ENCODE peak calls at places on chromosomes 16 and 17, in seven cellular contexts. L is A549, H is H1, X is IMR-90, I is GM12878, D is HepG2, S is K562. T is an unnamed sample.

GRCh38 chr17:77649717-77650211 is 308.7 kb upstream of the TNRC6C start:
- DNase-seq in L (peak; percentile 41), H (no peak), X (no peak), I (no peak), D (no peak), S (peak; percentile 17), T (no peak)

GRCh38 chr17:34318474-34318873 is 761 bp upstream of the CCL8 start:
- DNase-seq in L (peak; percentile 35), H (peak; percentile 56), X (no peak), I (no peak), D (no peak), S (peak; percentile 59), T (no peak)

GRCh38 chr16:49620158-49620867 is 235.6 kb downstream of the ZNF423 start:
- DNase-seq in L (peak; percentile 25), H (no peak), X (peak; percentile 53), I (no peak), D (peak; percentile 51), S (peak; percentile 69), T (peak; percentile 88)

GRCh38 chr16:17404903-17405691 is 65.7 kb downstream of the XYLT1 start:
- DNase-seq in L (no peak), H (no peak), X (peak; percentile 49), I (no peak), D (no peak), S (no peak), T (peak; percentile 21)

GRCh38 chr17:69608808-69609494 is 194.5 kb downstream of the MAP2K6 start:
- DNase-seq in L (peak; percentile 60), H (no peak), X (peak; percentile 96), I (no peak), D (no peak), S (no peak), T (no peak)

GRCh38 chr16:87380875-87381274 is 2.7 kb downstream of the FBXO31 start:
- DNase-seq in L (no peak), H (no peak), X (peak; percentile 61), I (peak; percentile 19), D (peak; percentile 67), S (no peak), T (no peak)

GRCh38 chr17:59652119-59652518 is 32.4 kb downstream of the CLTC start:
- DNase-seq in L (no peak), H (no peak), X (peak; percentile 88), I (no peak), D (no peak), S (no peak), T (no peak)

GRCh38 chr17:82767041-82767754 is 15.3 kb downstream of the TBCD start:
- DNase-seq in L (peak; percentile 57), H (peak; percentile 87), X (peak; percentile 38), I (no peak), D (peak; percentile 49), S (peak; percentile 59), T (peak; percentile 76)

GRCh38 chr16:6643083-6643686 is 689.5 kb upstream of the RBFOX1 start:
- DNase-seq in L (peak; percentile 45), H (peak; percentile 83), X (peak; percentile 48), I (peak; percentile 11), D (peak; percentile 31), S (peak; percentile 58), T (peak; percentile 36)

GRCh38 chr17:34163681-34164080 is 91.4 kb upstream of the CCL2 start:
- DNase-seq in L (peak; percentile 29), H (peak; percentile 52), X (peak; percentile 16), I (no peak), D (peak; percentile 9), S (peak; percentile 20), T (peak; percentile 60)

GRCh38 chr16:5428932-5429331 is 331.3 kb upstream of the EEF2KMT start:
- DNase-seq in L (no peak), H (peak; percentile 68), X (no peak), I (no peak), D (peak; percentile 9), S (no peak), T (no peak)

GRCh38 chr16:7268182-7268581 is 64.5 kb upstream of the RBFOX1 start:
- DNase-seq in L (peak; percentile 38), H (peak; percentile 78), X (no peak), I (no peak), D (peak; percentile 44), S (peak; percentile 41), T (peak; percentile 46)

GRCh38 chr16:58481226-58481869 is 18.6 kb upstream of the NDRG4 start:
- DNase-seq in L (no peak), H (no peak), X (no peak), I (no peak), D (no peak), S (no peak), T (no peak)

GRCh38 chr17:39735882-39736281 is 1.9 kb upstream of the GRB7 start:
- DNase-seq in L (no peak), H (no peak), X (no peak), I (no peak), D (no peak), S (no peak), T (no peak)

GRCh38 chr17:75501378-75502071 is 13.8 kb downstream of the CASKIN2 start:
- DNase-seq in L (no peak), H (no peak), X (no peak), I (no peak), D (no peak), S (no peak), T (peak; percentile 46)

GRCh38 chr17:11553135-11553534 is 45.1 kb upstream of the DNAH9 start:
- DNase-seq in L (no peak), H (no peak), X (no peak), I (no peak), D (no peak), S (no peak), T (no peak)

DNA sequence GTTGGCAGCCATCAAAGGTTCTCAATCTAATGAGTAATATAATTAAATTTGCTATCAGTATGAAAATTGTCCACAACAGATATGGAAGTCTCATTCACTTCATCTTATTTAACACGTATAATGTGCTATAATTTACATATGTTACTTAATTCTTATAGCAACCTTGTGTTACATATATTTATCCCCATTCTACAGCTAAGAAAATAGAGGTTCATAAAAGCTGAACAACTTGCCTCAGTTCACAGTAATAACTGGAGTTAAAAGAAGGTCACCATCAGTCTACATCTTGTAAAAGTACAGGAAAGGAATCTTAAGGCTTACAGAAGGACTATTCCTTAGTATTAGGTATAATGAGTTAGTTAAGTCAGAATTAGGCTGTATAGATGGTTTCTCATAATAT is 27.9 kb downstream of the STXBP4 start:
- DNase-seq in L (no peak), H (no peak), X (no peak), I (no peak), D (no peak), S (no peak), T (no peak)
- TF ChIP-seq USF2 in L (no peak), H (no peak), X (no peak), I (no peak), D (no peak), S (no peak), T (no peak)

DNA sequence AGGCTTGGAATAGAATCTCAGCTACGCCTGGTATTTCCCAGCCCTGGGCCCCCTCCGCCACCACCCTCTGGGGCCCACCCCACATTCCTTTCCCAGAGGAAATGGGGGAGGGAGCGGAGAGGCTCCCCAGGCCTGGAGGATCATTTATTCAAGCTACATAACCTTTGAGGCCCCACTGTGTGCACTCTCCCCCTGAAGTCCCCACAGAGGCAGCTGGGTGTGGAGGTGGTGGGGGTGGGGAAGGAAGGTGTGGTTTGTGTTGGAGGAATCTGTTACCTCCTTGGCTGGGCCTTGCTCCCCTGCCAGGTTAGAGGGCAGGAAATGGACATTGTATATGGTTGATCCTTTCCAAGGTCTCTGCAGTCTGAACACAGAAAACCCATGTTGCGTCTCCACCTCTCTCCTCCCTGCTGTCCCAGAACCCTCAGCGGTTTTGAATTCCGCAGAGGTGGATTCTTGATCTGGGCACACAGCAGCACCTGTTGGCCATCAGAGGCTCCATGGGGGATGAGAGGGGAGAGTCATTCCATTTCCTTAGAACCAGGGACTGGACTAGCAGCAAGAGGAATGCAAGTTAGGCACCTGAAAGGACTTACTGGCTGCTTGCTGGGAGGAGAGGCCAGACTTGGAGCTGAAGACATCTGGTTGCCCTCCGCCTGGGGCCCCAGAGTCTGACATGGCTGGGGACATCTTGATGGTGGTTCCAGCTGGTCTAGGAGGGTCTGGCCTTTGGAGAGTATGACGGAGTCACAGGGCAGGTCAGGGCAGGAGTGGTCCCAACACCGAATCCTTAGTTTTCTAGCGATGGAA is 23.0 kb downstream of the ARHGAP23 start:
- DNase-seq in L (peak; percentile 76), H (peak; percentile 84), X (peak; percentile 79), I (no peak), D (peak; percentile 50), S (no peak), T (no peak)
- TF ChIP-seq RFX5 in L (no peak), H (no peak), X (no peak), I (no peak), D (no peak), S (no peak), T (no peak)

DNA sequence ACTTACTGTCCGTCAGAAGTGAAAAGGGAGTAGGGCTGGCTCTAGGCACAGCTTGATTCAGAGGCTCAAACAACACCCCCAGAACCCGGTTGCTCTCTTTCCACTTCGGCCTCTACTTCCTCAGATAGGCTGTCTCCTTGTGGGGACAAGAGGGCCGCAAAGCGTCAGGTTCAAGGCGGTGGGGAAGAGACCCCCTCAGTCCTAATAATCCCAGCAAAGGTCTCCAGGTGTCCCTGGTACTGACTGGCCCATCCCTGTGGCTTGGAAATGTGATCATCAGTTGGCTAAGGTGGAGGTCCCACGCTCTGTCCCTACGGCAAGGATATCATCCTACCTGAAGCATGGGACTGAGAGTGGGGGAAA is 26.0 kb downstream of the NGFR start:
- DNase-seq in L (no peak), H (no peak), X (no peak), I (no peak), D (no peak), S (no peak), T (peak; percentile 14)
- TF ChIP-seq USF2 in L (no peak), H (no peak), X (no peak), I (no peak), D (no peak), S (no peak), T (no peak)

GRCh38 chr17:7261377-7262191 is 694 bp downstream of the CLDN7 start:
- DNase-seq in L (no peak), H (peak; percentile 60), X (no peak), I (no peak), D (no peak), S (no peak), T (peak; percentile 76)
- TF ChIP-seq RFX5 in L (no peak), H (no peak), X (no peak), I (no peak), D (no peak), S (no peak), T (no peak)

GRCh38 chr17:2241823-2242222 is 61.8 kb downstream of the SMG6 start:
- DNase-seq in L (no peak), H (no peak), X (peak; percentile 83), I (no peak), D (no peak), S (no peak), T (no peak)
- TF ChIP-seq USF2 in L (no peak), H (no peak), X (peak; percentile 57), I (no peak), D (no peak), S (no peak), T (no peak)

T was measured in SK-N-SH.